ENCODE peak calls at places on chromosomes 13 and 19, in nine cellular contexts. D, C, E, Q, P, I, V, K and R are unnamed samples.
A peak's percentile ranks its signal among the peaks of the same experiment; 100 is the strongest.

GRCh38 chr13:21106089-21106488 is 44.7 kb upstream of the LATS2 start:
- DNase-seq in D (no peak), K (no peak), Q (no peak), E (no peak), P (peak; percentile 27), V (no peak), I (no peak), C (no peak), R (no peak)

GRCh38 chr19:46976845-46977320 is 42.8 kb upstream of the NPAS1 start:
- DNase-seq in P (peak; percentile 83), D (peak; percentile 73), C (no peak), E (no peak), K (no peak), I (no peak), V (peak; percentile 43), Q (no peak), R (no peak)

GRCh38 chr13:50189450-50189849 is 174.2 kb downstream of the KCNRG start:
- DNase-seq in V (no peak), K (no peak), P (no peak), E (no peak), Q (no peak), I (no peak), D (no peak), C (no peak), R (no peak)

GRCh38 chr19:36051236-36051635 is 2.8 kb downstream of the THAP8 start:
- DNase-seq in P (no peak), C (peak; percentile 1), Q (no peak), D (no peak), V (no peak), I (no peak), K (no peak), E (no peak), R (no peak)

GRCh38 chr19:48897181-48897580 is 1.4 kb downstream of the TULP2 start:
- DNase-seq in C (no peak), V (no peak), Q (no peak), P (no peak), I (no peak), D (no peak), K (no peak), E (no peak), R (no peak)

GRCh38 chr19:29967623-29968022 is 25.6 kb downstream of the URI1 start:
- DNase-seq in Q (no peak), C (no peak), V (no peak), D (no peak), P (peak; percentile 56), E (no peak), I (no peak), K (no peak), R (no peak)

GRCh38 chr13:49938274-49938673 is 2.1 kb upstream of the SPRYD7 start:
- DNase-seq in K (no peak), I (no peak), D (no peak), C (no peak), P (no peak), V (no peak), Q (no peak), E (no peak), R (no peak)

GRCh38 chr19:41311072-41311471 is 1.1 kb downstream of the CCDC97 start:
- DNase-seq in K (no peak), C (no peak), D (no peak), V (no peak), I (no peak), P (no peak), E (no peak), Q (no peak), R (no peak)

GRCh38 chr13:113862766-113863510 is 938 bp downstream of the GAS6 start:
- DNase-seq in E (peak; percentile 81), D (no peak), P (peak; percentile 25), I (peak; percentile 53), C (no peak), V (peak; percentile 68), Q (peak; percentile 77), K (no peak), R (no peak)

GRCh38 chr19:20244356-20244755 is 77.3 kb downstream of the ZNF486 start:
- DNase-seq in C (no peak), V (no peak), E (no peak), I (no peak), D (no peak), Q (no peak), K (no peak), P (no peak), R (no peak)

GRCh38 chr13:105037064-105037463 is 1498.4 kb downstream of the EFNB2 start:
- DNase-seq in Q (no peak), C (no peak), D (no peak), P (no peak), I (no peak), K (no peak), V (no peak), E (no peak), R (no peak)

GRCh38 chr19:33208371-33208770 is 14.2 kb downstream of the LRP3 start:
- DNase-seq in K (no peak), V (no peak), P (no peak), Q (no peak), I (no peak), E (no peak), D (no peak), C (no peak), R (no peak)
- H3K27ac ChIP-seq in K (no peak overlapping the region), V (no peak overlapping the region), P (no peak overlapping the region), Q (no peak overlapping the region), I (no peak overlapping the region), E (no peak overlapping the region), D (no peak overlapping the region), C (no peak overlapping the region), R (no peak overlapping the region)

DNA sequence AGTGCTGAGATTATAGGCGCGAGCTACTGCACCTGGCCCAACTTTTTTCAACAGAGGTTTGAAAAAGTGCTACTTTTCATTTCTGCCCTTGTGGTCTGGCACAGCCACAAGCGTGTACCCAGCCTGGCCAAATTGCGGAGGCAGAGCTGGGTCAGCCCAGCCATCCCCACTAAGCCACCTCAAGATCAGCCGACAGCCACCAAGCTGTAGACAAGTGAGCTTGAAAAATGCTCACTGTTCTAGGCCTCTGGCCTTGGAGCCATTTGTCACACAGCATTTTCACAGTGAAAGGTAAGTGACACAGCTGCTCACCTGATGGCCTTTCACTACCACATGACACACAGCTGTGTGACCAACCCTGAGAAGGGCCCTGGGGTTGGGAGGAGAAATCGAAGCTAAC is 27.3 kb downstream of the DNMT1 start:
- DNase-seq in Q (no peak), V (no peak), K (no peak), E (no peak), C (no peak), I (no peak), P (no peak), D (no peak), R (no peak)
- H3K27ac ChIP-seq in Q (no peak overlapping the region), V (no peak overlapping the region), K (no peak overlapping the region), E (no peak overlapping the region), C (no peak overlapping the region), I (no peak overlapping the region), P (no peak overlapping the region), D (no peak overlapping the region), R (no peak overlapping the region)

DNA sequence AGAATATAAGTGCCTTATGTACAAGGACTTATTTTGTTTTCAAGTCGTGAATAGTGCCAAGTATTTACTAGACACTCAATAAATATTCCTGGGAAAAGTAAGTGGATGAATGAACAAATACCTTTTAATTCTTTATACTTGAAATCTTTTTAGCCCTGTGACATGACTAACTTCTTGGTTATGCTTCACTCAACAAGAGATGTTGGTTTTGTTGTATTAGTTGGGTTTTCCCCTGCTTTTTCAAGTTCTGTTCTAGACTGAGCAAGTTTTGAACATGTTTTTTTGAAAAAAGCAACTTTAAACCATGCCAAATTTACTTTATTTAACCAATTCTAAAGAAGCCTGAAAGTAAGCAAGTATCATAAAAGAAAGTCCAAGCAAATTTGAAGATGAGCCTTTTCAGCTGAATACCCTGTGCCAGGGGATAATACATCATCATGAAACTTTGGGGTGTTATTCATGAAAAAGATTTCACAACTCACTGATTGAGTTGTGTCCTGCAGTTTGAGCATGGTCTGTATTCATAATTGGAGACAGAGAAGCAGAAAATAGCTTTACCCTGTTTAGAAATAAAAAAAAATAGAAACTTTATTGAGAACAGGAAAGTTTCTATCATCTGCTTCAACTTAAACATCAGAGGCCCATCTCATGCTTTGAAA is 11.1 kb downstream of the LMO7 start:
- DNase-seq in I (no peak), V (no peak), D (no peak), P (no peak), K (no peak), C (no peak), Q (no peak), E (no peak), R (no peak)
- H3K27ac ChIP-seq in I (no peak overlapping the region), V (no peak overlapping the region), D (no peak overlapping the region), P (no peak overlapping the region), K (no peak overlapping the region), C (no peak overlapping the region), Q (no peak overlapping the region), E (no peak overlapping the region), R (no peak overlapping the region)

DNA sequence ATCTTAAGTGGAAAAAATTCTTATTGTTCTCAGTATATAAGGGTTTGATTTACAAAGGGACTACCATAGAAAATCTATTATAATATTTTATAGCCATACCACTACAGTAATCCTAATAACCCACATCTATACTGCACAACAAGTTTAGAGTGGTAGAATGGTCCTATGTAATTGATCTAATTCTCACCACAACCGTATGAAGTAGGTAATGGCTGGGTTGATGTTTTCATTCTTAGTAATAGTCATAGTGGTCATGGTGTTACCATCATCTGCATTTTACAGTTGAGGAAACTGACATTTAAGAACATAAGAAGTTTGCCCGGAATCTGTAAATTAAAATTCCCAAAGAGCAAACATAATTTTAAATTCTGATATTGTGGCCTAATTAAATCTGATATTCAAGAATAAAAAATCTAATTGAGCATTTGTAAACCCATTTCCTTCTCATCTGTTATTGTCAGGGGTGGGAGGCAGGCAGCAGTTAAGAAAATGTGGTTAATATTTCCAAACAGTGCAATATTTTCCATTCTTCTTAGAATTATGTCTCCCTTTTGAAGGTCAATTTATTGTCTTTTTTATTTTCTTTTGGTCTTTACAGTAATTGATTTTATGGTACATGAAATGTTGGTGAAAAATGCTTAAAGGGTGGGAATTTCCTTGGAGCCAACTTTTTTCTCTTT is 65.6 kb downstream of the DHRS12 start:
- DNase-seq in D (no peak), P (no peak), K (no peak), C (no peak), V (no peak), I (no peak), E (no peak), Q (no peak), R (no peak)
- H3K27ac ChIP-seq in D (peak overlapping the region; percentile 55), P (no peak overlapping the region), K (no peak overlapping the region), C (no peak overlapping the region), V (no peak overlapping the region), I (no peak overlapping the region), E (peak overlapping the region; percentile 74), Q (no peak overlapping the region), R (no peak overlapping the region)

DNA sequence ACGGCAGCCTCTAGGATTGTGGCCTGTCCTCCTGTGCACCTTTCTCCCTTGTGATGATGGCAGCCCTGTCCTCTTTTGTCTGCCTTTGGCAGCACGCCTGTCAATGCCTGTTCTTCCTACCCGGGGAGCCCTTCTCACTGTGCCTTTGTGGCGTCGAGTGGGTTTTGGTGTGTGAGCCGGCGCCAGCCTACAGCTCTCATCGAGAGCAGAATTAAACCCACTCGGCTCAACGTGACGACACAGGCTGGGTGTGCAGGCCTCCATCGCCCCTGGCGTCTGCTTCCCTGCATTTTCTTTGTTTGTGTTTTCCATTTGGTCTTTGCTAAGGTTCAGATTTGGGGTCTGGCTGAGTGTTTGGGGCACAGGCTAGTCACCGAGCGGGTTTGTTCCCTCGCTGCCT is 34.4 kb downstream of the AP1M1 start:
- DNase-seq in D (no peak), V (no peak), C (no peak), E (no peak), Q (no peak), P (no peak), I (no peak), K (no peak), R (no peak)
- H3K27ac ChIP-seq in D (no peak overlapping the region), V (no peak overlapping the region), C (no peak overlapping the region), E (no peak overlapping the region), Q (no peak overlapping the region), P (no peak overlapping the region), I (no peak overlapping the region), K (no peak overlapping the region), R (no peak overlapping the region)

GRCh38 chr19:38869160-38869835 is 8.8 kb downstream of the RINL start:
- DNase-seq in P (no peak), V (no peak), Q (no peak), E (peak; percentile 24), D (no peak), I (peak; percentile 37), K (no peak), C (no peak), R (no peak)
- H3K27ac ChIP-seq in P (no peak overlapping the region), V (peak overlapping the region; percentile 70), Q (no peak overlapping the region), E (peak overlapping the region; percentile 57), D (peak overlapping the region; percentile 5), I (peak overlapping the region; percentile 28), K (no peak overlapping the region), C (peak overlapping the region; percentile 39), R (no peak overlapping the region)